ENCODE peak calls at places on chromosomes 16 and 17, in six cellular contexts. Z, E, A, P, I and X are unnamed samples. For H3K4me1 and H3K9me3, the result is how much of the 10 kb centered on the place peaks cover.

GRCh38 chr17:48143629-48144028 is 36.1 kb downstream of the SNX11 start:
- DNase-seq in I (no peak), E (no peak), Z (no peak), A (no peak), P (no peak), X (no peak)

GRCh38 chr16:58099097-58099955 is 29.9 kb downstream of the CFAP20 start:
- DNase-seq in E (no peak), A (no peak), Z (no peak), I (no peak), P (no peak), X (no peak)

GRCh38 chr17:39754161-39754957 is 16.6 kb downstream of the GRB7 start:
- DNase-seq in E (peak), I (peak), A (peak), Z (peak), P (peak), X (peak)

GRCh38 chr16:27498916-27499658 is 50.6 kb downstream of the GTF3C1 start:
- DNase-seq in A (no peak), Z (no peak), P (no peak), I (no peak), E (no peak), X (no peak)

GRCh38 chr16:22205577-22206012 is 483 bp upstream of the EEF2K start:
- DNase-seq in Z (no peak), P (no peak), I (no peak), E (no peak), A (no peak), X (no peak)

GRCh38 chr17:76138234-76138895 is 2.7 kb downstream of the FOXJ1 start:
- DNase-seq in A (no peak), Z (no peak), E (no peak), I (no peak), P (no peak), X (no peak)

GRCh38 chr17:80426671-80427326 is 11.8 kb downstream of the ENDOV start:
- DNase-seq in A (peak), Z (peak), P (peak), I (peak), E (peak), X (peak)

GRCh38 chr16:73735954-73736353 is 560.7 kb upstream of the PSMD7 start:
- DNase-seq in Z (no peak), A (no peak), E (no peak), P (no peak), I (no peak), X (no peak)

GRCh38 chr17:76382305-76382802 is 2.1 kb upstream of the SPHK1 start:
- DNase-seq in Z (peak), I (peak), A (no peak), P (no peak), E (no peak), X (peak)

GRCh38 chr17:31321481-31321880 is at the start of gene EVI2A:
- DNase-seq in I (peak), E (peak), Z (peak), P (no peak), A (peak), X (peak)

GRCh38 chr16:81175325-81175891 is 63.1 kb upstream of the BCO1 start:
- DNase-seq in A (no peak), Z (peak), I (peak), P (no peak), E (no peak), X (no peak)

GRCh38 chr17:37158290-37158689 is 209.5 kb downstream of the AATF start:
- DNase-seq in A (no peak), E (no peak), Z (no peak), P (no peak), I (no peak), X (no peak)

GRCh38 chr16:56349086-56349415 is 76.3 kb downstream of the AMFR start:
- DNase-seq in Z (no peak), A (no peak), I (no peak), E (no peak), P (no peak), X (peak)

GRCh38 chr17:81640011-81640410 is 3.0 kb downstream of the TSPAN10 start:
- DNase-seq in I (no peak), A (no peak), P (no peak), E (no peak), Z (no peak), X (no peak)

GRCh38 chr16:58854392-58854791 is 120.3 kb upstream of the GOT2 start:
- DNase-seq in E (no peak), Z (no peak), P (no peak), A (no peak), I (no peak), X (no peak)

GRCh38 chr17:39487946-39488345 is 26.7 kb downstream of the CDK12 start:
- DNase-seq in Z (peak), E (no peak), A (no peak), P (no peak), I (peak), X (no peak)

GRCh38 chr17:69857412-69857835 is 217.6 kb upstream of the KCNJ16 start:
- DNase-seq in P (no peak), E (no peak), A (no peak), I (peak), Z (peak), X (no peak)

GRCh38 chr16:89922477-89922883 is 662 bp upstream of the TUBB3 start:
- DNase-seq in E (peak), I (peak), P (peak), Z (peak), A (peak), X (peak)

GRCh38 chr17:67528751-67529436 is 151.8 kb downstream of the PITPNC1 start:
- DNase-seq in Z (peak), I (peak), E (peak), P (peak), A (no peak), X (peak)

GRCh38 chr17:74840989-74841666 is 18.6 kb downstream of the GRIN2C start:
- DNase-seq in P (peak), A (peak), I (peak), E (peak), Z (peak), X (peak)

GRCh38 chr17:60944751-60945150 is 267.1 kb downstream of the BCAS3 start:
- DNase-seq in I (no peak), E (no peak), P (no peak), A (no peak), Z (no peak), X (no peak)

GRCh38 chr17:57471941-57472368 is 215.6 kb downstream of the MSI2 start:
- DNase-seq in E (no peak), I (no peak), Z (no peak), P (no peak), A (no peak), X (no peak)

GRCh38 chr17:57477483-57478357 is 221.4 kb downstream of the MSI2 start:
- DNase-seq in P (no peak), Z (no peak), E (no peak), A (no peak), I (no peak), X (no peak)

GRCh38 chr17:57478851-57479250 is 222.5 kb downstream of the MSI2 start:
- DNase-seq in I (no peak), E (no peak), Z (no peak), P (no peak), A (no peak), X (no peak)

GRCh38 chr17:57478433-57478832 is 222.1 kb downstream of the MSI2 start:
- DNase-seq in I (no peak), E (no peak), A (no peak), P (no peak), Z (peak), X (no peak)

DNA sequence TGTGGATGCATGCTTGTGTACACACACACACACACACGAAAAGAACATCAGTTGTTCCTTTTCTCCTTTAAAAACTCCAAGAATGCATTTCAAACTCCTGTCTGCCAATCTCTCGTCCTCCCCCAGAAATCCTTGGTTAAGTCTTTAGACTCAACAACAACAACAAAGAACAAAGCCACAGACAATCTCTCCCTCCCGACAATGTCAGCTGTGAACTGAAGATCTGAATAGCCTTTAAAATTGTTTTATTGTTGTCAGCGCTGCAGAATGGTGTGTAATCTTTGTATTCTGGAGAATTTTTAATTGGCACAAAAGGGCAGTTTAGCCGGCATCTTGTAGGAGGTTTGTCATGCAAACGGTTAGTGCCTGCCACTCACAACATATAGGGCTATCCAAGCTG is 219.5 kb downstream of the MSI2 start:
- DNase-seq in I (no peak), P (no peak), A (no peak), E (no peak), Z (no peak), X (no peak)
- H3K4me1 ChIP-seq in I (under half), P (under half), A (under half), E (under half), Z (under half), X (under half)

DNA sequence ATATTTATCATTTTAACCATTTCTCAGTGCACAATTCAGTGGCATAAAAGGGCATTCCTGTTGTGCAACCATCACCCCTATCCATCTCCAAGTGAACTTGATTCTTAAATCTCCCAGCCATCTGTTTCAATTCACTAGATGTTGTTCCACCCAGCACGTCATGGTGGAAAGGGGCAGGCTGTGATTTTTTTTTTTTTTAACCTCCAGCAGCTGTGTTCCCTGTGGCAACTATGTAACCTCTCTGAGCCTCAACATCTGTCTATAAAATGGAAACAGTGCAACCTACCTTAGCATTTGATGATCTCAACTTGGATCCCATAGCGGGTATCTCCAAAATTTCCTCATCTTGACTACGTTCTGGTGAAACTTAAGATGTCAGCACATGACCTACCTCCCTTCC is 604.5 kb downstream of the WWOX start:
- DNase-seq in E (no peak), A (no peak), P (no peak), Z (no peak), I (no peak), X (no peak)
- H3K4me3 ChIP-seq in E (no peak), A (no peak), P (no peak), Z (no peak), I (no peak), X (no peak)

GRCh38 chr17:43352579-43352978 is 46.2 kb upstream of the ARL4D start:
- DNase-seq in I (no peak), P (no peak), Z (no peak), A (no peak), E (no peak), X (no peak)
- H3K9me3 ChIP-seq in I (under half), P (under half), Z (under half), A (under half), E (under half), X (under half)

GRCh38 chr17:10156082-10156445 is 42.3 kb downstream of the GAS7 start:
- DNase-seq in Z (no peak), A (no peak), E (no peak), P (no peak), I (no peak), X (no peak)
- H3K4me1 ChIP-seq in Z (under half), A (under half), E (under half), P (under half), I (under half), X (under half)

GRCh38 chr16:2206420-2206779 is 1.1 kb downstream of the MLST8 start:
- DNase-seq in P (no peak), Z (no peak), E (no peak), I (no peak), A (no peak), X (no peak)
- H3K4me3 ChIP-seq in P (peak), Z (peak), E (peak), I (peak), A (peak), X (no peak)

GRCh38 chr16:75152635-75153034 is 4.3 kb downstream of the ZFP1 start:
- DNase-seq in Z (no peak), P (no peak), A (no peak), E (no peak), I (no peak), X (no peak)
- H3K9me3 ChIP-seq in Z (under half), P (under half), A (under half), E (under half), I (under half), X (under half)

GRCh38 chr16:67461600-67462278 is 19.2 kb downstream of the ATP6V0D1 start:
- DNase-seq in I (no peak), E (peak), P (no peak), A (no peak), Z (no peak), X (no peak)
- H3K4me1 ChIP-seq in I (under half), E (under half), P (half or more), A (under half), Z (under half), X (under half)

DNA sequence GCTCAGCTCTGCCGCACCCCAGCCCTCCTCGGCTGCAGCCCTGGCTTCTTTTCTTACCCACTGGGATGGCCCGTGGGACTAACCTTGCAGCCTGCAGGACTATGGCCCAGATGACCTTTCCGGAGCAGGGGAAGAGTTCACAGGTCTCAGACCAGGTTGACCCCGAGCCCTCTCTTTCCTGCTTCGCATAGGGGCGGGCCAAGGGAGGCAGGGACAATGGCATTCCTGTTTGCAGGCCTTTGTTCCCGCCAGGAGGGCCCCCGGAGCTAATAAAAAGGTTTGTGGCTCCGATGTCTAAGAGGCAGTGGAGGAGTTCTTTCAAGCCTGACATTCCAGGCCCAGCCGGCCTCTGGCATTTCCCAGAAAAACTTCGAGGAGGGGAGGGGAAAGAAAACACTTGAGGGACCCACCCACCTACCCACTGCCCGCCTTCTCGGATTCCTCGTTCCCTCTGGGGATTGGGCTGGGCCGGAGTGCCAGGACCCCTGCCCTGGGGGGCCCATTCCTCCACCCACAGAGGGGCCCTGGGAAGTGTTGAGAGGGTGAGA is 5.8 kb upstream of the SOCS3 start:
- DNase-seq in I (no peak), A (no peak), P (no peak), E (peak), Z (peak), X (no peak)
- H3K4me3 ChIP-seq in I (no peak), A (no peak), P (no peak), E (no peak), Z (no peak), X (no peak)